ENCODE peak calls at places on chromosomes 3 and 15, in four cellular contexts. Q, V, G and Y are unnamed samples.

GRCh38 chr3:10119376-10119775 is 3.9 kb downstream of the BRK1 start:
- DNase-seq in Q (no peak), G (no peak), V (no peak), Y (no peak)

GRCh38 chr3:71304684-71305083 is 278.8 kb downstream of the FOXP1 start:
- DNase-seq in V (peak; percentile 28), Q (no peak), G (no peak), Y (peak; percentile 22)

GRCh38 chr15:25694238-25694584 is 168.9 kb downstream of the ATP10A start:
- DNase-seq in V (no peak), Q (no peak), G (no peak), Y (no peak)

GRCh38 chr3:51141573-51141972 is 243.5 kb upstream of the MANF start:
- DNase-seq in G (no peak), V (no peak), Q (no peak), Y (no peak)

GRCh38 chr15:50883903-50884302 is 24.6 kb upstream of the AP4E1 start:
- DNase-seq in V (peak; percentile 74), Q (no peak), G (peak; percentile 45), Y (no peak)

GRCh38 chr3:139122221-139122581 is 77.5 kb upstream of the PRR23C start:
- DNase-seq in V (no peak), G (peak; percentile 65), Q (no peak), Y (no peak)

GRCh38 chr3:10551139-10551538 is 45.8 kb upstream of the ATP2B2 start:
- DNase-seq in Q (no peak), V (no peak), G (no peak), Y (no peak)

GRCh38 chr3:179653106-179653776 is 401 bp downstream of the USP13 start:
- DNase-seq in G (peak; percentile 86), Q (peak; percentile 60), V (peak; percentile 85), Y (peak; percentile 74)

GRCh38 chr3:122912772-122913538 is 114.6 kb downstream of the SEMA5B start:
- DNase-seq in G (no peak), Q (no peak), V (no peak), Y (no peak)

GRCh38 chr15:38054488-38054887 is 120.0 kb downstream of the TMCO5A start:
- DNase-seq in G (peak; percentile 73), V (peak; percentile 36), Q (no peak), Y (no peak)

GRCh38 chr3:146892041-146892440 is 286.9 kb upstream of the PLSCR5 start:
- DNase-seq in G (no peak), V (no peak), Q (no peak), Y (no peak)

GRCh38 chr3:185807455-185808068 is 17.3 kb downstream of the IGF2BP2 start:
- DNase-seq in V (peak; percentile 97), Q (no peak), G (peak; percentile 92), Y (no peak)

GRCh38 chr3:82308755-82309154 is 547.3 kb upstream of the GBE1 start:
- DNase-seq in Q (no peak), V (no peak), G (no peak), Y (no peak)

GRCh38 chr15:52735231-52736089 is 54.7 kb downstream of the ONECUT1 start:
- DNase-seq in G (peak; percentile 67), V (peak; percentile 79), Q (peak; percentile 63), Y (peak; percentile 76)

GRCh38 chr3:148718982-148719862 is 21.5 kb downstream of the AGTR1 start:
- DNase-seq in G (peak; percentile 32), Q (no peak), V (peak; percentile 10), Y (no peak)

GRCh38 chr3:61936344-61936937 is 375.1 kb downstream of the PTPRG start:
- DNase-seq in Q (no peak), G (peak; percentile 11), V (peak; percentile 42), Y (no peak)

GRCh38 chr3:10602769-10603768 is 97.7 kb upstream of the ATP2B2 start:
- DNase-seq in Q (no peak), V (no peak), G (no peak), Y (no peak)

GRCh38 chr3:126811530-126811929 is 107.5 kb downstream of the CHCHD6 start:
- DNase-seq in Q (no peak), V (no peak), G (peak; percentile 56), Y (no peak)

GRCh38 chr3:42148982-42149432 is 57.9 kb downstream of the TRAK1 start:
- DNase-seq in G (peak; percentile 51), V (peak; percentile 77), Q (peak; percentile 40), Y (peak; percentile 51)

GRCh38 chr15:42110367-42110766 is 16.0 kb upstream of the PLA2G4D start:
- DNase-seq in G (no peak), V (peak; percentile 24), Q (no peak), Y (no peak)

GRCh38 chr15:57259511-57260143 is 116.7 kb upstream of the CGNL1 start:
- DNase-seq in V (no peak), G (no peak), Q (no peak), Y (no peak)

GRCh38 chr3:79886204-79886603 is 118.4 kb upstream of the ROBO1 start:
- DNase-seq in V (no peak), G (no peak), Q (no peak), Y (no peak)

GRCh38 chr3:77068808-77069207 is 28.9 kb downstream of the ROBO2 start:
- DNase-seq in Q (no peak), V (no peak), G (no peak), Y (no peak)